ENCODE peak calls at places on chromosomes 12 and 14, in ten cellular contexts. N is mesendoderm; P is stimulated activated CD4-positive, alpha-beta T cell treated with anti-CD3 and anti-CD28 coated beads, Interleukin-2, amount 100 ng/mL, for 24 hours; F is RPMI7951; E is mucosa of descending colon; C is NCI-H2081; U is hepatocyte; A is C1 segment of cervical spinal cord; O is HCT116; L is AG04450. Z is an unnamed sample.

GRCh38 chr14:22978873-22979671 is 3.3 kb downstream of the AJUBA start:
- DNase-seq in O (no peak), U (peak; percentile 46), F (peak; percentile 14), C (no peak), A (no peak), P (no peak), E (no peak), L (no peak), N (no peak), Z (no peak)

GRCh38 chr12:118582863-118583262 is 206.5 kb downstream of the SUDS3 start:
- DNase-seq in O (no peak), A (no peak), U (no peak), C (no peak), F (no peak), E (no peak), L (no peak), P (no peak), N (peak; percentile 49), Z (no peak)

GRCh38 chr12:45532113-45532512 is 197.4 kb upstream of the ARID2 start:
- DNase-seq in E (no peak), A (no peak), F (no peak), N (peak; percentile 57), P (no peak), U (no peak), O (no peak), C (no peak), L (no peak), Z (no peak)

GRCh38 chr12:132506730-132507538 is 17.0 kb downstream of the FBRSL1 start:
- DNase-seq in N (peak; percentile 31), O (no peak), P (peak; percentile 77), C (no peak), U (peak; percentile 68), E (peak; percentile 54), A (peak; percentile 70), F (peak; percentile 78), L (peak; percentile 38), Z (peak; percentile 35)

GRCh38 chr14:51473808-51474207 is 177.9 kb upstream of the FRMD6 start:
- DNase-seq in E (no peak), O (no peak), L (no peak), C (no peak), P (no peak), N (no peak), A (no peak), F (peak; percentile 78), U (no peak), Z (no peak)

GRCh38 chr14:33903369-33903768 is 47.5 kb downstream of the EGLN3 start:
- DNase-seq in F (no peak), N (no peak), L (no peak), A (no peak), O (no peak), C (no peak), E (no peak), U (no peak), P (no peak), Z (no peak)

GRCh38 chr12:6554168-6554989 is 1.5 kb downstream of the IFFO1 start:
- DNase-seq in F (peak; percentile 84), C (no peak), A (peak; percentile 80), U (peak; percentile 89), O (peak; percentile 62), N (peak; percentile 97), P (peak; percentile 81), E (peak; percentile 83), L (no peak), Z (peak; percentile 53)

GRCh38 chr14:36820111-36820709 is 158.6 kb downstream of the PAX9 start:
- DNase-seq in O (no peak), F (no peak), E (no peak), L (no peak), P (no peak), C (no peak), A (no peak), U (no peak), N (no peak), Z (no peak)

GRCh38 chr12:12794686-12795085 is 9.2 kb downstream of the APOLD1 start:
- DNase-seq in E (no peak), O (no peak), U (no peak), F (no peak), A (no peak), C (no peak), N (no peak), L (no peak), P (no peak), Z (no peak)

GRCh38 chr14:87805315-87805723 is 187.7 kb downstream of the GALC start:
- DNase-seq in A (peak; percentile 4), P (peak; percentile 74), F (no peak), E (peak; percentile 4), U (peak; percentile 50), C (peak; percentile 7), N (peak; percentile 74), L (no peak), O (no peak), Z (peak; percentile 12)

GRCh38 chr12:1947081-1947480 is 28.6 kb upstream of the CACNA2D4 start:
- DNase-seq in F (no peak), A (no peak), O (no peak), N (peak; percentile 17), P (no peak), U (no peak), E (no peak), C (no peak), L (peak; percentile 20), Z (no peak)

GRCh38 chr12:100521958-100522357 is 48.3 kb downstream of the NR1H4 start:
- DNase-seq in A (no peak), F (no peak), C (no peak), L (no peak), P (no peak), U (no peak), N (peak; percentile 14), E (no peak), O (no peak), Z (no peak)

GRCh38 chr14:89750206-89750867 is 204.2 kb downstream of the EFCAB11 start:
- DNase-seq in P (no peak), N (no peak), A (no peak), U (no peak), C (no peak), E (no peak), O (no peak), L (peak; percentile 18), F (no peak), Z (no peak)

GRCh38 chr12:124479680-124480468 is 87.5 kb downstream of the NCOR2 start:
- DNase-seq in A (no peak), U (no peak), E (no peak), N (no peak), L (no peak), C (no peak), O (no peak), P (no peak), F (no peak), Z (no peak)

GRCh38 chr12:946656-947055 is 2.8 kb downstream of the RAD52 start:
- DNase-seq in U (no peak), N (no peak), O (no peak), A (no peak), P (no peak), F (no peak), C (no peak), E (no peak), L (no peak), Z (no peak)

GRCh38 chr12:105912911-105913514 is 225.7 kb downstream of the NUAK1 start:
- DNase-seq in O (no peak), U (no peak), F (no peak), L (peak; percentile 45), N (no peak), P (no peak), A (no peak), C (no peak), E (no peak), Z (no peak)

GRCh38 chr12:90940872-90941499 is 14.0 kb downstream of the CCER1 start:
- DNase-seq in A (no peak), N (peak; percentile 49), C (peak; percentile 60), F (peak; percentile 51), O (peak; percentile 55), U (peak; percentile 73), L (no peak), P (no peak), E (no peak), Z (no peak)

GRCh38 chr12:122834229-122834920 is 882 bp upstream of the HIP1R start:
- DNase-seq in L (no peak), N (peak; percentile 82), O (peak; percentile 35), C (peak; percentile 66), E (peak; percentile 70), P (peak; percentile 16), U (peak; percentile 83), A (peak; percentile 74), F (peak; percentile 53), Z (no peak)

Z was measured in activated gamma-delta T cell treated with anti-CD3 and anti-CD28 coated beads, Interleukin-2, amount 50 U/mL, for 16 hours.